ENCODE peak calls at places on chromosomes 7 and 10, in five cellular contexts. X is Ammon's horn; Y is activated CD4-positive, alpha-beta T cell treated with anti-CD3 and anti-CD28 coated beads, Interleukin-2, amount 10 ng/mL, durations not matched to agents 7 days and 5 days; K is GF-D8; D is WTC11. E is an unnamed sample.

GRCh38 chr10:101617102-101617823 is 29.1 kb downstream of the DPCD start:
- DNase-seq in X (no peak), Y (no peak), K (no peak), D (no peak), E (no peak)

GRCh38 chr10:111953949-111954348 is 229.6 kb downstream of the GPAM start:
- DNase-seq in X (no peak), Y (no peak), K (no peak), D (no peak), E (no peak)

GRCh38 chr7:141702047-141702567 is at the start of gene DENND11:
- DNase-seq in X (peak; percentile 63), Y (peak; percentile 64), K (no peak), D (peak; percentile 41), E (no peak)

GRCh38 chr10:131889755-131890154 is 11.1 kb upstream of the PPP2R2D start:
- DNase-seq in X (no peak), Y (no peak), K (no peak), D (no peak), E (no peak)

GRCh38 chr10:20473361-20473760 is 423.8 kb downstream of the NEBL start:
- DNase-seq in X (no peak), Y (no peak), K (no peak), D (no peak), E (no peak)

GRCh38 chr7:132244917-132245480 is 331.3 kb downstream of the PLXNA4 start:
- DNase-seq in X (no peak), Y (no peak), K (no peak), D (no peak), E (no peak)

GRCh38 chr7:1694981-1695511 is 25.0 kb downstream of the ELFN1 start:
- DNase-seq in X (no peak), Y (no peak), K (no peak), D (peak; percentile 11), E (no peak)

GRCh38 chr7:12257582-12257981 is 46.5 kb downstream of the TMEM106B start:
- DNase-seq in X (no peak), Y (peak; percentile 73), K (no peak), D (no peak), E (peak; percentile 46)

GRCh38 chr10:58647770-58648169 is 135.1 kb downstream of the BICC1 start:
- DNase-seq in X (no peak), Y (no peak), K (no peak), D (no peak), E (no peak)

GRCh38 chr10:70478191-70479160 is at the start of gene PALD1:
- DNase-seq in X (peak; percentile 72), Y (peak; percentile 18), K (peak; percentile 64), D (peak; percentile 82), E (no peak)

GRCh38 chr7:135162382-135163001 is 8.0 kb downstream of the CYREN start:
- DNase-seq in X (no peak), Y (no peak), K (no peak), D (no peak), E (no peak)

GRCh38 chr10:43206391-43207235 is 60.3 kb downstream of the RASGEF1A start:
- DNase-seq in X (no peak), Y (no peak), K (no peak), D (peak; percentile 5), E (no peak)

GRCh38 chr7:117588352-117588794 is 108.5 kb downstream of the CFTR start:
- DNase-seq in X (no peak), Y (no peak), K (no peak), D (no peak), E (peak; percentile 31)

GRCh38 chr7:134378562-134378961 is 61.8 kb upstream of the SLC35B4 start:
- DNase-seq in X (no peak), Y (no peak), K (no peak), D (no peak), E (no peak)

GRCh38 chr7:17696422-17696821 is 243.9 kb downstream of the SNX13 start:
- DNase-seq in X (peak; percentile 43), Y (no peak), K (no peak), D (no peak), E (peak; percentile 90)

GRCh38 chr10:93199221-93199681 is 125.6 kb downstream of the CYP26A1 start:
- DNase-seq in X (peak; percentile 65), Y (no peak), K (no peak), D (no peak), E (no peak)

GRCh38 chr10:122142652-122143237 is 128.4 kb upstream of the BTBD16 start:
- DNase-seq in X (peak; percentile 57), Y (peak; percentile 28), K (no peak), D (peak; percentile 90), E (no peak)

E was measured in HS-5.